ENCODE peak calls at places on chromosomes 16 and 17, in nine cellular contexts. P is body of pancreas; U is CD8-positive, alpha-beta memory T cell; S is prostate gland; A is breast epithelium; D is kidney; F is ovary; V is neural progenitor cell; T is A549. Y is an unnamed sample. For H3K9me3, the result is how much of the 10 kb centered on the place peaks cover.

GRCh38 chr17:50916026-50916707 is 50.0 kb upstream of the TOB1 start:
- DNase-seq in P (no peak), V (no peak), S (no peak), A (no peak), D (no peak), T (no peak), F (no peak), U (no peak), Y (no peak)

GRCh38 chr17:44865921-44866320 is 18.2 kb downstream of the HIGD1B start:
- DNase-seq in F (no peak), V (no peak), D (no peak), A (no peak), P (no peak), S (no peak), U (no peak), T (no peak), Y (no peak)

GRCh38 chr17:69535022-69535570 is 120.6 kb downstream of the MAP2K6 start:
- DNase-seq in F (no peak), P (no peak), U (no peak), D (no peak), T (no peak), V (no peak), A (no peak), S (no peak), Y (no peak)

GRCh38 chr16:72094266-72094610 is 591 bp downstream of the DHX38 start:
- DNase-seq in U (no peak), V (peak), A (no peak), T (no peak), S (no peak), F (no peak), D (no peak), P (no peak), Y (no peak)

GRCh38 chr16:69564845-69565610 is 738 bp upstream of the NFAT5 start:
- DNase-seq in D (no peak), U (no peak), V (no peak), S (no peak), P (no peak), F (no peak), A (no peak), T (no peak), Y (peak)

GRCh38 chr17:78355045-78355641 is 4.7 kb downstream of the SOCS3 start:
- DNase-seq in V (no peak), D (no peak), A (no peak), T (no peak), S (no peak), P (no peak), U (no peak), F (no peak), Y (peak)

GRCh38 chr17:35731239-35731931 is at the start of gene RASL10B:
- DNase-seq in U (peak), V (peak), F (peak), A (no peak), S (peak), T (no peak), D (peak), P (peak), Y (peak)

GRCh38 chr17:79933863-79934652 is 94.8 kb upstream of the CBX4 start:
- DNase-seq in T (peak), D (peak), U (no peak), P (peak), A (no peak), V (no peak), S (no peak), F (no peak), Y (no peak)

GRCh38 chr17:15744091-15744676 is 12.1 kb downstream of the TBC1D26 start:
- DNase-seq in V (no peak), T (no peak), D (no peak), F (no peak), P (no peak), S (no peak), U (no peak), A (no peak), Y (no peak)

GRCh38 chr16:58513874-58514273 is 1.4 kb upstream of the SETD6 start:
- DNase-seq in P (no peak), V (no peak), T (no peak), U (no peak), A (no peak), S (no peak), D (no peak), F (no peak), Y (no peak)

GRCh38 chr16:83992624-83993023 is 24.6 kb downstream of the NECAB2 start:
- DNase-seq in V (no peak), U (no peak), F (no peak), P (peak), D (no peak), A (no peak), T (no peak), S (no peak), Y (no peak)

GRCh38 chr16:66457888-66458287 is 30.8 kb downstream of the BEAN1 start:
- DNase-seq in S (no peak), P (no peak), V (peak), U (no peak), F (peak), A (no peak), D (no peak), T (no peak), Y (no peak)

GRCh38 chr17:14699569-14700190 is 398.8 kb downstream of the HS3ST3B1 start:
- DNase-seq in V (peak), F (no peak), A (no peak), T (peak), D (no peak), S (no peak), P (no peak), U (no peak), Y (no peak)

GRCh38 chr16:47727131-47727530 is 266.0 kb downstream of the PHKB start:
- DNase-seq in D (no peak), V (no peak), U (no peak), T (no peak), S (no peak), F (no peak), P (no peak), A (no peak), Y (no peak)

GRCh38 chr16:56241596-56241995 is 50.3 kb downstream of the GNAO1 start:
- DNase-seq in A (no peak), S (no peak), F (no peak), T (no peak), P (no peak), D (no peak), V (no peak), U (no peak), Y (no peak)

GRCh38 chr16:48535831-48536599 is 74.0 kb downstream of the N4BP1 start:
- DNase-seq in P (peak), T (no peak), U (no peak), S (peak), F (peak), V (peak), A (no peak), D (peak), Y (no peak)

GRCh38 chr17:36209575-36209974 is 1.3 kb upstream of the CCL4L2 start:
- DNase-seq in D (no peak), S (no peak), V (no peak), U (no peak), P (no peak), F (no peak), T (no peak), A (no peak), Y (no peak)

GRCh38 chr17:42872251-42872965 is 21.4 kb downstream of the AOC3 start:
- DNase-seq in U (no peak), P (no peak), D (peak), T (no peak), V (no peak), A (no peak), F (no peak), S (no peak), Y (no peak)

GRCh38 chr16:69709456-69710084 is 16.8 kb downstream of the NQO1 start:
- DNase-seq in P (peak), V (peak), A (no peak), T (peak), D (no peak), S (peak), U (no peak), F (no peak), Y (peak)

GRCh38 chr17:81396722-81397313 is 1.6 kb downstream of the BAHCC1 start:
- DNase-seq in T (peak), F (peak), D (no peak), U (peak), S (no peak), V (peak), P (no peak), A (no peak), Y (peak)

GRCh38 chr16:80948886-80949502 is 57.7 kb downstream of the CMC2 start:
- DNase-seq in D (no peak), A (no peak), F (peak), V (peak), S (no peak), T (no peak), P (peak), U (peak), Y (no peak)

GRCh38 chr17:51166987-51167931 is 1.0 kb downstream of the NME2 start:
- DNase-seq in V (peak), U (peak), D (peak), T (peak), P (peak), F (peak), S (peak), A (no peak), Y (peak)

GRCh38 chr17:40646791-40647548 is 648 bp downstream of the SMARCE1 start:
- DNase-seq in S (no peak), V (peak), A (no peak), U (peak), D (no peak), F (no peak), T (peak), P (peak), Y (no peak)

GRCh38 chr16:50861451-50861850 is 119.6 kb downstream of the CYLD start:
- DNase-seq in A (no peak), P (no peak), F (no peak), U (no peak), D (no peak), T (no peak), S (no peak), V (no peak), Y (no peak)
- H3K27ac ChIP-seq in A (no peak), P (no peak), F (no peak), U (no peak), D (no peak), T (no peak), S (no peak), V (no peak), Y (no peak)

GRCh38 chr16:34054137-34054536 is 594.7 kb downstream of the TP53TG3F start:
- DNase-seq in T (no peak), P (no peak), S (no peak), U (no peak), F (no peak), A (no peak), D (no peak), V (no peak), Y (no peak)
- H3K9me3 ChIP-seq in T (under half), P (under half), S (under half), U (under half), F (under half), A (under half), D (under half), V (under half), Y (under half)

GRCh38 chr17:39617446-39618251 is 9.1 kb upstream of the PPP1R1B start:
- DNase-seq in F (peak), U (peak), V (peak), S (peak), P (peak), D (peak), T (peak), A (peak), Y (peak)

GRCh38 chr17:39618956-39619785 is 7.6 kb upstream of the PPP1R1B start:
- DNase-seq in D (peak), P (no peak), A (no peak), U (no peak), V (no peak), S (no peak), F (no peak), T (no peak), Y (no peak)

GRCh38 chr17:39618252-39618913 is 8.4 kb upstream of the PPP1R1B start:
- DNase-seq in A (no peak), V (no peak), U (no peak), T (peak), D (peak), S (no peak), P (no peak), F (no peak), Y (no peak)

GRCh38 chr17:39621523-39622379 is 5.0 kb upstream of the PPP1R1B start:
- DNase-seq in U (peak), D (peak), V (peak), T (peak), P (peak), F (peak), S (peak), A (peak), Y (peak)

GRCh38 chr17:39619786-39620101 is 7.0 kb upstream of the PPP1R1B start:
- DNase-seq in P (no peak), T (no peak), S (no peak), F (no peak), U (no peak), D (no peak), A (no peak), V (no peak), Y (no peak)
- H3K27ac ChIP-seq in P (no peak), T (no peak), S (no peak), F (no peak), U (no peak), D (no peak), A (no peak), V (no peak), Y (no peak)

GRCh38 chr17:56935461-56935860 is 21.6 kb upstream of the TRIM25 start:
- DNase-seq in P (no peak), A (no peak), S (no peak), V (no peak), U (no peak), F (no peak), D (no peak), T (no peak), Y (no peak)
- H3K9me3 ChIP-seq in P (under half), A (under half), S (under half), V (under half), U (under half), F (under half), D (under half), T (under half), Y (under half)